ENCODE peak calls at places on chromosomes 4 and X, in six cellular contexts. F is activated T-cell treated with anti-CD3 and anti-CD28 coated beads, Interleukin-2, amount 50 U/mL, for 72 hours; L is stimulated activated CD4-positive, alpha-beta T cell treated with anti-CD3 and anti-CD28 coated beads, Interleukin-1b, Interleukin-23, amount 100 ng/mL, for 24 hours; N is EL; R is AG04450; P is activated CD8-positive, alpha-beta memory T cell treated with anti-CD3 and anti-CD28 coated beads for 1 hour. E is an unnamed sample.

GRCh38 chr4:109648266-109648996 is 54.8 kb downstream of the CASP6 start:
- DNase-seq in F (no peak), L (no peak), N (no peak), R (no peak), P (no peak), E (no peak)

GRCh38 chr4:126890994-126891393 is 741.8 kb upstream of the INTU start:
- DNase-seq in F (no peak), L (no peak), N (peak), R (no peak), P (no peak), E (no peak)

GRCh38 chrX:136147320-136147901 is at the start of gene FHL1:
- DNase-seq in F (peak), L (peak), N (peak), R (no peak), P (peak), E (no peak)

GRCh38 chr4:8917868-8918783 is 46.5 kb upstream of the HMX1 start:
- DNase-seq in F (peak), L (peak), N (peak), R (no peak), P (peak), E (peak)

GRCh38 chr4:73311428-73311827 is 52.8 kb upstream of the ANKRD17 start:
- DNase-seq in F (no peak), L (no peak), N (peak), R (peak), P (no peak), E (no peak)

GRCh38 chrX:53550756-53551463 is 116.7 kb upstream of the HSD17B10 start:
- DNase-seq in F (no peak), L (no peak), N (no peak), R (no peak), P (no peak), E (no peak)

GRCh38 chrX:107629533-107629909 is 1.2 kb downstream of the PRPS1 start:
- DNase-seq in F (no peak), L (no peak), N (peak), R (no peak), P (no peak), E (no peak)

GRCh38 chrX:107135965-107136307 is 17.3 kb upstream of the RBM41 start:
- DNase-seq in F (no peak), L (no peak), N (no peak), R (no peak), P (no peak), E (no peak)

GRCh38 chr4:153488006-153488718 is 22.0 kb downstream of the TMEM131L start:
- DNase-seq in F (peak), L (peak), N (no peak), R (no peak), P (peak), E (no peak)

GRCh38 chrX:69069876-69070275 is 95.4 kb downstream of the PJA1 start:
- DNase-seq in F (no peak), L (no peak), N (no peak), R (no peak), P (no peak), E (no peak)

GRCh38 chr4:7752649-7753048 is 187.0 kb downstream of the AFAP1 start:
- DNase-seq in F (no peak), L (no peak), N (no peak), R (no peak), P (no peak), E (no peak)

GRCh38 chr4:135770505-135770904 is 1568.9 kb upstream of the PABPC4L start:
- DNase-seq in F (no peak), L (no peak), N (no peak), R (no peak), P (no peak), E (no peak)

GRCh38 chr4:189178125-189178746 is 762.4 kb upstream of the FRG1 start:
- DNase-seq in F (no peak), L (no peak), N (no peak), R (no peak), P (no peak), E (no peak)

GRCh38 chrX:104913348-104913747 is 307.1 kb downstream of the TEX13A start:
- DNase-seq in F (no peak), L (no peak), N (no peak), R (no peak), P (no peak), E (no peak)

GRCh38 chrX:111259559-111259958 is 10.7 kb downstream of the CAPN6 start:
- DNase-seq in F (no peak), L (no peak), N (no peak), R (no peak), P (no peak), E (no peak)

GRCh38 chrX:72005046-72005445 is 94.4 kb downstream of the NHSL2 start:
- DNase-seq in F (no peak), L (no peak), N (no peak), R (no peak), P (no peak), E (no peak)

GRCh38 chr4:140937866-140938265 is 181.7 kb upstream of the TBC1D9 start:
- DNase-seq in F (no peak), L (no peak), N (peak), R (no peak), P (no peak), E (no peak)

GRCh38 chrX:78109458-78109857 is 5.4 kb downstream of the PGK1 start:
- DNase-seq in F (no peak), L (no peak), N (no peak), R (no peak), P (no peak), E (no peak)

GRCh38 chr4:38223801-38224236 is 263.6 kb downstream of the PTTG2 start:
- DNase-seq in F (no peak), L (no peak), N (no peak), R (no peak), P (no peak), E (no peak)

GRCh38 chr4:152104846-152105462 is 344.1 kb upstream of the GATB start:
- DNase-seq in F (no peak), L (no peak), N (no peak), R (no peak), P (no peak), E (no peak)

GRCh38 chrX:48648299-48648698 is 35.3 kb upstream of the WAS start:
- DNase-seq in F (peak), L (peak), N (peak), R (no peak), P (peak), E (no peak)